ENCODE peak calls at places on chromosomes 7 and 10, in nine cellular contexts. U, G, R, I, E, N, P, H and F are unnamed samples.

GRCh38 chr10:123429631-123430257 is 236.4 kb upstream of the GPR26 start:
- DNase-seq in I (no peak), P (no peak), U (no peak), G (no peak), R (no peak), E (peak), N (no peak), H (no peak), F (no peak)

GRCh38 chr7:53218730-53219504 is 183.5 kb downstream of the POM121L12 start:
- DNase-seq in G (no peak), U (no peak), H (no peak), I (no peak), P (no peak), N (no peak), E (no peak), R (no peak), F (no peak)

GRCh38 chr10:46270086-46270811 is 16.5 kb upstream of the ANTXRL start:
- DNase-seq in R (no peak), N (peak), U (no peak), E (no peak), I (no peak), G (no peak), P (no peak), H (no peak), F (no peak)

GRCh38 chr10:103589074-103589630 is 95.6 kb downstream of the NEURL1 start:
- DNase-seq in P (no peak), E (no peak), R (no peak), U (no peak), H (no peak), I (no peak), N (no peak), G (no peak), F (no peak)

GRCh38 chr10:46220187-46220586 is 66.6 kb upstream of the ANTXRL start:
- DNase-seq in I (no peak), N (no peak), H (no peak), G (no peak), P (no peak), U (no peak), R (no peak), E (no peak), F (no peak)

GRCh38 chr7:45978731-45979211 is 57.7 kb upstream of the IGFBP3 start:
- DNase-seq in G (no peak), R (no peak), H (peak), N (no peak), E (no peak), U (no peak), P (no peak), I (no peak), F (no peak)

GRCh38 chr10:71396084-71396713 is 521 bp upstream of the CDH23 start:
- DNase-seq in E (no peak), G (peak), R (no peak), P (no peak), N (peak), U (peak), I (no peak), H (peak), F (no peak)

GRCh38 chr7:14850039-14850438 is 52.5 kb downstream of the DGKB start:
- DNase-seq in G (no peak), H (peak), N (no peak), R (no peak), P (no peak), U (no peak), I (no peak), E (no peak), F (no peak)

GRCh38 chr7:128844777-128845311 is 14.6 kb downstream of the FLNC start:
- DNase-seq in G (no peak), I (no peak), P (no peak), U (no peak), E (no peak), N (no peak), H (no peak), R (no peak), F (no peak)

GRCh38 chr7:135372222-135372621 is 137.7 kb downstream of the CNOT4 start:
- DNase-seq in N (no peak), P (no peak), U (no peak), G (no peak), R (no peak), E (no peak), H (no peak), I (no peak), F (no peak)

GRCh38 chr10:131683941-131684340 is 216.9 kb upstream of the PPP2R2D start:
- DNase-seq in N (no peak), U (no peak), E (no peak), G (no peak), R (no peak), I (no peak), P (no peak), H (no peak), F (no peak)

GRCh38 chr10:119006451-119007210 is 22.9 kb upstream of the NANOS1 start:
- DNase-seq in I (peak), E (peak), N (peak), G (no peak), R (peak), P (no peak), U (no peak), H (peak), F (peak)

GRCh38 chr10:127963136-127963535 is 56.2 kb downstream of the PTPRE start:
- DNase-seq in R (no peak), H (no peak), E (no peak), I (no peak), N (no peak), P (no peak), G (no peak), U (no peak), F (no peak)

GRCh38 chr10:86535057-86535882 is 13.7 kb upstream of the WAPL start:
- DNase-seq in G (peak), E (no peak), H (no peak), U (no peak), R (no peak), P (no peak), N (peak), I (no peak), F (no peak)

GRCh38 chr10:1454428-1454827 is 282.9 kb downstream of the ADARB2 start:
- DNase-seq in P (no peak), N (no peak), R (no peak), E (no peak), H (no peak), I (no peak), U (no peak), G (peak), F (no peak)

GRCh38 chr10:17229967-17230682 is 2.1 kb downstream of the VIM start:
- DNase-seq in G (peak), I (no peak), E (no peak), R (no peak), N (peak), H (peak), P (peak), U (peak), F (peak)

GRCh38 chr10:5583525-5584175 is 58.9 kb downstream of the CALML3 start:
- DNase-seq in N (peak), U (no peak), R (no peak), I (no peak), P (no peak), E (no peak), H (peak), G (peak), F (no peak)

GRCh38 chr7:31648288-31648687 is 38.7 kb upstream of the PPP1R17 start:
- DNase-seq in U (no peak), G (no peak), R (no peak), P (no peak), N (no peak), E (no peak), H (peak), I (no peak), F (no peak)

GRCh38 chr10:15897282-15897681 is 37.0 kb upstream of the MINDY3 start:
- DNase-seq in P (no peak), H (peak), G (no peak), I (no peak), U (no peak), R (no peak), N (no peak), E (peak), F (no peak)

GRCh38 chr10:33760544-33760943 is 426.1 kb upstream of the NRP1 start:
- DNase-seq in G (no peak), I (no peak), E (no peak), R (no peak), N (no peak), U (no peak), H (no peak), P (no peak), F (no peak)

GRCh38 chr7:129784783-129785456 is 167.8 kb downstream of the UBE2H start:
- DNase-seq in P (no peak), G (no peak), E (no peak), R (no peak), H (no peak), U (no peak), I (no peak), N (no peak), F (no peak)

GRCh38 chr7:157391036-157391710 is 54.4 kb downstream of the DNAJB6 start:
- DNase-seq in G (no peak), N (no peak), P (no peak), E (no peak), R (no peak), I (no peak), H (no peak), U (no peak), F (no peak)

GRCh38 chr10:130498042-130498441 is 361.9 kb downstream of the GLRX3 start:
- DNase-seq in U (no peak), R (no peak), H (no peak), N (peak), E (no peak), P (no peak), I (no peak), G (no peak), F (no peak)

GRCh38 chr7:44085549-44085948 is 3.2 kb upstream of the POLM start:
- DNase-seq in E (no peak), P (no peak), I (no peak), N (no peak), H (no peak), U (no peak), R (no peak), G (no peak), F (no peak)

GRCh38 chr7:10939237-10939910 is 34.3 kb upstream of the PHF14 start:
- DNase-seq in E (no peak), G (peak), N (no peak), I (no peak), R (no peak), U (no peak), P (no peak), H (no peak), F (no peak)

GRCh38 chr10:78475501-78475900 is 441.8 kb downstream of the RPS24 start:
- DNase-seq in U (no peak), H (no peak), E (no peak), P (no peak), N (no peak), R (no peak), G (no peak), I (no peak), F (no peak)

GRCh38 chr7:47143344-47143743 is 438.6 kb downstream of the TNS3 start:
- DNase-seq in I (peak), G (no peak), E (peak), U (no peak), R (no peak), H (peak), N (no peak), P (no peak), F (no peak)

GRCh38 chr10:121244791-121245190 is 353.5 kb downstream of the FGFR2 start:
- DNase-seq in I (no peak), E (peak), R (no peak), H (no peak), U (no peak), P (no peak), G (no peak), N (no peak), F (no peak)

GRCh38 chr7:97022451-97023306 is 2.0 kb downstream of the DLX5 start:
- DNase-seq in E (no peak), H (no peak), R (no peak), N (no peak), U (no peak), I (no peak), P (no peak), G (no peak), F (no peak)

GRCh38 chr10:85863301-85864172 is 503.1 kb downstream of the GRID1 start:
- DNase-seq in G (no peak), P (no peak), H (no peak), R (no peak), I (no peak), U (no peak), N (no peak), E (no peak), F (no peak)

GRCh38 chr7:87060288-87060537 is 759 bp upstream of the ELAPOR2 start:
- DNase-seq in R (no peak), P (no peak), G (no peak), I (no peak), U (no peak), H (no peak), E (no peak), N (no peak), F (no peak)

GRCh38 chr7:70498633-70499032 is 633.3 kb upstream of the GALNT17 start:
- DNase-seq in U (no peak), P (no peak), E (no peak), I (no peak), G (no peak), N (no peak), H (no peak), R (no peak), F (no peak)